ENCODE peak calls at places on chromosomes 2 and 18, in seven cellular contexts. One of them, this sample, is unnamed.
A peak's percentile ranks its signal among the peaks of the same experiment; 100 is the strongest.

GRCh38 chr2:44713170-44713569 is 228.3 kb upstream of the SIX3 start:
- DNase-seq in psoas muscle: no peak
- DNase-seq in colonic mucosa: no peak
- DNase-seq in spleen: peak; percentile 79
- DNase-seq in endodermal cell: no peak
- DNase-seq in cardiac fibroblast: no peak
- DNase-seq in right lobe of liver: no peak
- DNase-seq in this sample: no peak

GRCh38 chr2:126882736-126883660 is 15.7 kb upstream of the TEX51 start:
- DNase-seq in psoas muscle: no peak
- DNase-seq in colonic mucosa: no peak
- DNase-seq in right lobe of liver: no peak
- DNase-seq in spleen: no peak
- DNase-seq in cardiac fibroblast: no peak
- DNase-seq in endodermal cell: peak; percentile 30
- DNase-seq in this sample: no peak

GRCh38 chr2:240603081-240603835 is 16.7 kb downstream of the CAPN10 start:
- DNase-seq in colonic mucosa: no peak
- DNase-seq in endodermal cell: no peak
- DNase-seq in right lobe of liver: no peak
- DNase-seq in psoas muscle: peak; percentile 12
- DNase-seq in cardiac fibroblast: no peak
- DNase-seq in spleen: peak; percentile 70
- DNase-seq in this sample: no peak

GRCh38 chr2:113324684-113325160 is 46.0 kb upstream of the PAX8 start:
- DNase-seq in cardiac fibroblast: peak; percentile 46
- DNase-seq in right lobe of liver: peak; percentile 67
- DNase-seq in spleen: no peak
- DNase-seq in psoas muscle: peak; percentile 55
- DNase-seq in colonic mucosa: peak; percentile 69
- DNase-seq in endodermal cell: peak; percentile 88
- DNase-seq in this sample: peak; percentile 40

GRCh38 chr2:109141006-109141600 is 12.1 kb downstream of the SH3RF3 start:
- DNase-seq in spleen: no peak
- DNase-seq in colonic mucosa: no peak
- DNase-seq in psoas muscle: no peak
- DNase-seq in right lobe of liver: no peak
- DNase-seq in endodermal cell: no peak
- DNase-seq in cardiac fibroblast: no peak
- DNase-seq in this sample: no peak

GRCh38 chr18:23920054-23920453 is 94.5 kb upstream of the TTC39C start:
- DNase-seq in cardiac fibroblast: peak; percentile 33
- DNase-seq in colonic mucosa: no peak
- DNase-seq in right lobe of liver: no peak
- DNase-seq in endodermal cell: no peak
- DNase-seq in psoas muscle: no peak
- DNase-seq in spleen: no peak
- DNase-seq in this sample: no peak

GRCh38 chr2:226581004-226581403 is 218.6 kb downstream of the IRS1 start:
- DNase-seq in spleen: no peak
- DNase-seq in cardiac fibroblast: no peak
- DNase-seq in colonic mucosa: peak; percentile 60
- DNase-seq in right lobe of liver: no peak
- DNase-seq in psoas muscle: no peak
- DNase-seq in endodermal cell: no peak
- DNase-seq in this sample: no peak

GRCh38 chr2:3222636-3223035 is 155.0 kb downstream of the EIPR1 start:
- DNase-seq in cardiac fibroblast: no peak
- DNase-seq in right lobe of liver: no peak
- DNase-seq in psoas muscle: no peak
- DNase-seq in spleen: no peak
- DNase-seq in endodermal cell: peak; percentile 24
- DNase-seq in colonic mucosa: no peak
- DNase-seq in this sample: no peak

GRCh38 chr2:51297488-51297887 is 265.6 kb upstream of the NRXN1 start:
- DNase-seq in right lobe of liver: no peak
- DNase-seq in psoas muscle: no peak
- DNase-seq in endodermal cell: no peak
- DNase-seq in spleen: no peak
- DNase-seq in colonic mucosa: no peak
- DNase-seq in cardiac fibroblast: peak; percentile 16
- DNase-seq in this sample: no peak

GRCh38 chr2:236210536-236210935 is 42.4 kb upstream of the GBX2 start:
- DNase-seq in spleen: no peak
- DNase-seq in psoas muscle: no peak
- DNase-seq in colonic mucosa: no peak
- DNase-seq in endodermal cell: no peak
- DNase-seq in right lobe of liver: no peak
- DNase-seq in cardiac fibroblast: no peak
- DNase-seq in this sample: no peak

DNA sequence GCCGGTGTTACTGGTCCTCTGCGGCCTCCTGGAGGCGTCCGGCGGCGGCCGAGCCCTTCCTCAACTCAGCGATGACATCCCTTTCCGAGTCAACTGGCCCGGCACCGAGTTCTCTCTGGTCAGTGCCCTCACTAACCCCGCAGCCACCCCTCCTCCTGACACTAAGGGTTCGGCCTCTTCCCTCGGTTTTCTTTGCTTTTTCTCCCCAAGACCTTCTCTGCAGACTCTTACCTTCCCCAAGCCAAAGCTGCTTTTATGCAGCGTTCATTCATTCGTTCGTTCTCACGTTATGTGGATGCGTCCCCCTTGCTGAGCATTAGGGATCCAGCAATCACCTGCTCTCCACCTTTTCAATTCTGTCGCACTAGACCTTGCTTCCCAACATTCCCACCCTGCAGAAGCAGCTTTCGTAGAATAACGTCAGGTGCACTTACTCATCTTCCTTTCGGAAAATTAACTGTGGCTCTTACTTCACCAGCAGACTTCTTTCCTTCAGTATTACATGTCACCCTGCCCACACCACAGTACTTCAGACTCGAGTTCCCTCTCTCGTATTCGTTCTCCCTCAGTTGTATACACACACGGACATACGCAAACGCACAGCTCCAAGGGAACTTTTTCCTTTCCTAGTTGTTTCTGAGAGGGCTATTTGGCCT is 539 bp downstream of the ERLEC1 start:
- DNase-seq in cardiac fibroblast: peak; percentile 41
- DNase-seq in endodermal cell: peak; percentile 53
- DNase-seq in psoas muscle: no peak
- DNase-seq in colonic mucosa: no peak
- DNase-seq in spleen: no peak
- DNase-seq in right lobe of liver: no peak
- DNase-seq in this sample: peak; percentile 42
- TF ChIP-seq CTCF in cardiac fibroblast: no peak
- TF ChIP-seq CTCF in endodermal cell: no peak
- TF ChIP-seq CTCF in psoas muscle: no peak
- TF ChIP-seq CTCF in colonic mucosa: no peak
- TF ChIP-seq CTCF in spleen: no peak
- TF ChIP-seq CTCF in right lobe of liver: no peak
- TF ChIP-seq CTCF in this sample: no peak

GRCh38 chr2:78498125-78498524 is 527.4 kb upstream of the REG3G start:
- DNase-seq in spleen: peak; percentile 54
- DNase-seq in colonic mucosa: no peak
- DNase-seq in psoas muscle: no peak
- DNase-seq in right lobe of liver: no peak
- DNase-seq in cardiac fibroblast: no peak
- DNase-seq in endodermal cell: no peak
- DNase-seq in this sample: no peak
- H3K4me3 ChIP-seq in spleen: no peak overlapping the region
- H3K4me3 ChIP-seq in colonic mucosa: no peak overlapping the region
- H3K4me3 ChIP-seq in psoas muscle: no peak overlapping the region
- H3K4me3 ChIP-seq in right lobe of liver: no peak overlapping the region
- H3K4me3 ChIP-seq in cardiac fibroblast: no peak overlapping the region
- H3K4me3 ChIP-seq in endodermal cell: no peak overlapping the region
- H3K4me3 ChIP-seq in this sample: no peak overlapping the region

GRCh38 chr2:1940660-1941059 is 196.3 kb upstream of the PXDN start:
- DNase-seq in spleen: no peak
- DNase-seq in psoas muscle: no peak
- DNase-seq in right lobe of liver: no peak
- DNase-seq in colonic mucosa: no peak
- DNase-seq in cardiac fibroblast: peak; percentile 1
- DNase-seq in endodermal cell: no peak
- DNase-seq in this sample: no peak
- TF ChIP-seq CTCF in spleen: no peak
- TF ChIP-seq CTCF in psoas muscle: no peak
- TF ChIP-seq CTCF in right lobe of liver: no peak
- TF ChIP-seq CTCF in colonic mucosa: no peak
- TF ChIP-seq CTCF in cardiac fibroblast: no peak
- TF ChIP-seq CTCF in endodermal cell: no peak
- TF ChIP-seq CTCF in this sample: no peak

GRCh38 chr2:119792907-119793312 is 33.2 kb downstream of the PTPN4 start:
- DNase-seq in right lobe of liver: no peak
- DNase-seq in endodermal cell: peak; percentile 61
- DNase-seq in colonic mucosa: no peak
- DNase-seq in cardiac fibroblast: no peak
- DNase-seq in spleen: no peak
- DNase-seq in psoas muscle: no peak
- DNase-seq in this sample: no peak

GRCh38 chr2:119784876-119785275 is 25.2 kb downstream of the PTPN4 start:
- DNase-seq in cardiac fibroblast: no peak
- DNase-seq in right lobe of liver: no peak
- DNase-seq in colonic mucosa: no peak
- DNase-seq in endodermal cell: no peak
- DNase-seq in psoas muscle: no peak
- DNase-seq in spleen: no peak
- DNase-seq in this sample: no peak

GRCh38 chr2:119790466-119790865 is 30.7 kb downstream of the PTPN4 start:
- DNase-seq in psoas muscle: no peak
- DNase-seq in endodermal cell: no peak
- DNase-seq in colonic mucosa: no peak
- DNase-seq in cardiac fibroblast: no peak
- DNase-seq in spleen: no peak
- DNase-seq in right lobe of liver: no peak
- DNase-seq in this sample: no peak

GRCh38 chr2:119786312-119786711 is 26.6 kb downstream of the PTPN4 start:
- DNase-seq in right lobe of liver: no peak
- DNase-seq in cardiac fibroblast: no peak
- DNase-seq in endodermal cell: no peak
- DNase-seq in colonic mucosa: no peak
- DNase-seq in psoas muscle: no peak
- DNase-seq in spleen: no peak
- DNase-seq in this sample: no peak

GRCh38 chr2:119788751-119789150 is 29.0 kb downstream of the PTPN4 start:
- DNase-seq in psoas muscle: no peak
- DNase-seq in right lobe of liver: no peak
- DNase-seq in endodermal cell: no peak
- DNase-seq in cardiac fibroblast: no peak
- DNase-seq in spleen: no peak
- DNase-seq in colonic mucosa: no peak
- DNase-seq in this sample: no peak
- H3K4me3 ChIP-seq in psoas muscle: no peak overlapping the region
- H3K4me3 ChIP-seq in right lobe of liver: no peak overlapping the region
- H3K4me3 ChIP-seq in endodermal cell: no peak overlapping the region
- H3K4me3 ChIP-seq in cardiac fibroblast: no peak overlapping the region
- H3K4me3 ChIP-seq in spleen: no peak overlapping the region
- H3K4me3 ChIP-seq in colonic mucosa: no peak overlapping the region
- H3K4me3 ChIP-seq in this sample: no peak overlapping the region

DNA sequence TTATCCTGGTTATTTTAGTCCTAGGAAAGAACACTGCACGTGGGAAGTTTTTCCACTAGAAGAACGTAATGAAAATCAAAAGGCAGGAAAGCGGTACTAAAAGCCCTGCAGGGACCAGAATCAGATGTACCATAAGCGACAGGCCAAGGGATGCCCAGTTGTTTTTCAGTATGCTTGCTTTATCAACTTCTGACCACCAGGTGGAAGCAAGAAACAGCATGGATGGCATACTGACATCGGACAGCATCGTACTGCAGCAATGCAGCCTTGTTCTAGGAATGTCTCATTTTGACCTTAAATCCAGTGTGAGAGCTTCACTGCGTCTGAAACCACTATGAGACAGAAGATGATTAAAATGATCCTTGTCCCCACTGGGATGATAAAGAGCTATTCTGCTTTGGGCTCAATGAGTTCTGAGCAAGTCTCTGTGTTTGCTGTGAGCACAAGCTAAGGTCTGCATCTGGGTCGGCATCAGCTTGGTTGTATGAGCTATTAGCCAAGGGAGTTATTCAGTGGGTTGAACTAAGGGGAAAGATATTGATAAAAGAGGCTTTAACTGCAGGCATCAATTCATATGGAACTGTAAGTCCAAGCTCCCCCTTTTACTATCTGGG is 54.3 kb downstream of the CDK15 start:
- DNase-seq in colonic mucosa: peak; percentile 46
- DNase-seq in spleen: no peak
- DNase-seq in cardiac fibroblast: peak; percentile 82
- DNase-seq in endodermal cell: peak; percentile 86
- DNase-seq in right lobe of liver: no peak
- DNase-seq in psoas muscle: no peak
- DNase-seq in this sample: peak; percentile 84
- TF ChIP-seq CTCF in colonic mucosa: peak; percentile 70
- TF ChIP-seq CTCF in spleen: peak; percentile 74
- TF ChIP-seq CTCF in cardiac fibroblast: peak; percentile 82
- TF ChIP-seq CTCF in endodermal cell: peak; percentile 89
- TF ChIP-seq CTCF in right lobe of liver: peak; percentile 80
- TF ChIP-seq CTCF in psoas muscle: peak; percentile 93
- TF ChIP-seq CTCF in this sample: peak; percentile 89

GRCh38 chr2:218960196-218961165 is 1.0 kb downstream of the CDK5R2 start:
- DNase-seq in psoas muscle: no peak
- DNase-seq in colonic mucosa: no peak
- DNase-seq in cardiac fibroblast: no peak
- DNase-seq in endodermal cell: peak; percentile 69
- DNase-seq in spleen: no peak
- DNase-seq in right lobe of liver: no peak
- DNase-seq in this sample: no peak
- H3K4me3 ChIP-seq in psoas muscle: no peak overlapping the region
- H3K4me3 ChIP-seq in colonic mucosa: no peak overlapping the region
- H3K4me3 ChIP-seq in cardiac fibroblast: no peak overlapping the region
- H3K4me3 ChIP-seq in endodermal cell: no peak overlapping the region
- H3K4me3 ChIP-seq in spleen: no peak overlapping the region
- H3K4me3 ChIP-seq in right lobe of liver: no peak overlapping the region
- H3K4me3 ChIP-seq in this sample: no peak overlapping the region

DNA sequence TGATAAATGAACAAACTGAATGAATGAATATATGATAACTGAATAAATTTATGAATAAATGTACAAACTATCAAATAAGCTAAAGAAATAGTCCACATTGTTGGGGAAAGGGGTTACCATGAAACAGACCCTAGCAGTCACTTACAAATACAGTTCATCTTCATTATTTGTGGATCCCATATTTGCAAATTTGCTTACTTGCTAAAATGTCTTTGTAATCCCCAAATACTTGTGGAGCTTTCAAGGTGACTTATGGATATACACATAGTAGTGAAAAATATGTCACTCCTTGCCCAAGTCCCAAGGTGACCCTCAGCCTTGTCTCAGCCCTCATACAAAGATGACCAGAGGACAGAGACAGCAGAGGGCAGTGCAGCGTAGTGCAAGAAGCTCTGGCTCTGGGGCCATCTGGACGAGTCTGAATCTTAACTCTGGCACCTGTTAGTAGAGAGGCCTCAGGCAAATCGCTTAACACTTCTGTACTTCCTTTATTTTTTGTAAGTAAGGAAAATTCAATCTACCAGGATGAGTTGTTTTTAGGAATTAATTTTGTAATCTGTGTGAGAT is 3.1 kb downstream of the PAIP2B start:
- DNase-seq in endodermal cell: peak; percentile 90
- DNase-seq in cardiac fibroblast: peak; percentile 54
- DNase-seq in right lobe of liver: peak; percentile 70
- DNase-seq in psoas muscle: peak; percentile 49
- DNase-seq in spleen: no peak
- DNase-seq in colonic mucosa: peak; percentile 43
- DNase-seq in this sample: peak; percentile 45
- TF ChIP-seq CTCF in endodermal cell: peak; percentile 86
- TF ChIP-seq CTCF in cardiac fibroblast: peak; percentile 46
- TF ChIP-seq CTCF in right lobe of liver: peak; percentile 70
- TF ChIP-seq CTCF in psoas muscle: peak; percentile 77
- TF ChIP-seq CTCF in spleen: no peak
- TF ChIP-seq CTCF in colonic mucosa: peak; percentile 40
- TF ChIP-seq CTCF in this sample: peak; percentile 48